ENCODE peak calls at places on chromosomes 1 and 21, in ten cellular contexts. W is A673; G is neural crest cell; X is activated naive CD4-positive, alpha-beta T cell treated with anti-CD3 and anti-CD28 coated beads, Interleukin-2, amount 10 ng/mL, durations not matched to agents 7 days and 5 days; Q is adipocyte; U is posterior vena cava; I is stimulated activated CD4-positive, alpha-beta T cell treated with anti-CD3 and anti-CD28 coated beads, Interleukin-1b, Interleukin-23, amount 100 ng/mL, for 4 hours; Z is epithelial cell of esophagus; A is PC-3; T is posterior cingulate gyrus. V is an unnamed sample.
A peak's percentile ranks its signal among the peaks of the same experiment; 100 is the strongest.

GRCh38 chr1:145759713-145760112 is 40.4 kb downstream of the CD160 start:
- DNase-seq in W (no peak), G (no peak), X (no peak), Q (no peak), U (no peak), I (no peak), Z (no peak), A (no peak), T (no peak), V (no peak)

GRCh38 chr1:33097137-33097611 is 16.2 kb downstream of the AZIN2 start:
- DNase-seq in W (no peak), G (no peak), X (no peak), Q (no peak), U (no peak), I (no peak), Z (no peak), A (no peak), T (no peak), V (no peak)

GRCh38 chr1:69921501-69921900 is 283.9 kb downstream of the LRRC40 start:
- DNase-seq in W (no peak), G (no peak), X (no peak), Q (no peak), U (no peak), I (no peak), Z (no peak), A (no peak), T (no peak), V (no peak)

GRCh38 chr1:178399177-178399728 is 97.5 kb downstream of the CLEC20A start:
- DNase-seq in W (no peak), G (no peak), X (no peak), Q (no peak), U (no peak), I (no peak), Z (peak; percentile 75), A (peak; percentile 21), T (no peak), V (no peak)

GRCh38 chr1:97759078-97759477 is 161.8 kb downstream of the DPYD start:
- DNase-seq in W (no peak), G (no peak), X (no peak), Q (no peak), U (no peak), I (no peak), Z (no peak), A (no peak), T (no peak), V (no peak)

GRCh38 chr1:100485855-100486258 is 52.1 kb upstream of the GPR88 start:
- DNase-seq in W (no peak), G (no peak), X (no peak), Q (no peak), U (no peak), I (no peak), Z (no peak), A (peak; percentile 47), T (no peak), V (no peak)

GRCh38 chr1:46413596-46413985 is 19.5 kb downstream of the FAAH start:
- DNase-seq in W (peak; percentile 47), G (no peak), X (peak; percentile 52), Q (no peak), U (no peak), I (no peak), Z (peak; percentile 20), A (no peak), T (peak; percentile 67), V (peak; percentile 31)

GRCh38 chr1:28259935-28260802 is 851 bp downstream of the SESN2 start:
- DNase-seq in W (peak; percentile 56), G (peak; percentile 71), X (peak; percentile 63), Q (peak; percentile 92), U (peak; percentile 92), I (peak; percentile 36), Z (peak; percentile 92), A (peak; percentile 63), T (peak; percentile 83), V (no peak)

GRCh38 chr1:171126504-171126903 is 35.8 kb downstream of the FMO3 start:
- DNase-seq in W (no peak), G (no peak), X (no peak), Q (peak; percentile 29), U (peak; percentile 81), I (no peak), Z (peak; percentile 50), A (no peak), T (no peak), V (no peak)

GRCh38 chr21:45644041-45644906 is 749 bp downstream of the PCBP3 start:
- DNase-seq in W (no peak), G (no peak), X (peak; percentile 53), Q (peak; percentile 71), U (no peak), I (no peak), Z (no peak), A (peak; percentile 15), T (no peak), V (no peak)

GRCh38 chr1:63087966-63088365 is 234.4 kb upstream of the FOXD3 start:
- DNase-seq in W (no peak), G (peak; percentile 71), X (no peak), Q (no peak), U (no peak), I (no peak), Z (no peak), A (no peak), T (peak; percentile 79), V (no peak)

GRCh38 chr1:11376981-11377583 is 101.9 kb upstream of the DISP3 start:
- DNase-seq in W (no peak), G (no peak), X (no peak), Q (no peak), U (no peak), I (no peak), Z (no peak), A (no peak), T (peak; percentile 67), V (no peak)

GRCh38 chr1:119713538-119714456 is 2.1 kb downstream of the PHGDH start:
- DNase-seq in W (peak; percentile 34), G (no peak), X (no peak), Q (peak; percentile 64), U (no peak), I (no peak), Z (no peak), A (peak; percentile 4), T (no peak), V (no peak)

GRCh38 chr1:206490643-206491421 is 16.5 kb upstream of the RASSF5 start:
- DNase-seq in W (no peak), G (no peak), X (no peak), Q (no peak), U (no peak), I (no peak), Z (no peak), A (no peak), T (peak; percentile 8), V (no peak)

GRCh38 chr1:34549199-34549598 is 205.6 kb upstream of the GJB5 start:
- DNase-seq in W (peak; percentile 20), G (peak; percentile 22), X (no peak), Q (no peak), U (no peak), I (no peak), Z (peak; percentile 21), A (peak; percentile 53), T (no peak), V (no peak)

GRCh38 chr1:88741413-88741812 is 57.3 kb downstream of the PKN2 start:
- DNase-seq in W (no peak), G (no peak), X (no peak), Q (peak; percentile 36), U (no peak), I (no peak), Z (peak; percentile 61), A (peak; percentile 39), T (no peak), V (no peak)

GRCh38 chr1:183000161-183000560 is 23.1 kb upstream of the LAMC1 start:
- DNase-seq in W (no peak), G (no peak), X (no peak), Q (no peak), U (no peak), I (no peak), Z (no peak), A (no peak), T (no peak), V (no peak)

GRCh38 chr1:1079408-1080121 is 5.5 kb upstream of the RNF223 start:
- DNase-seq in W (peak; percentile 88), G (no peak), X (peak; percentile 45), Q (peak; percentile 72), U (peak; percentile 85), I (no peak), Z (peak; percentile 84), A (peak; percentile 99), T (peak; percentile 73), V (no peak)

GRCh38 chr1:31587720-31588423 is 11.6 kb downstream of the TINAGL1 start:
- DNase-seq in W (peak; percentile 73), G (peak; percentile 52), X (peak; percentile 64), Q (peak; percentile 72), U (peak; percentile 83), I (peak; percentile 36), Z (peak; percentile 64), A (peak; percentile 76), T (no peak), V (peak; percentile 30)

GRCh38 chr1:203028784-203029553 is 2.7 kb downstream of the PPFIA4 start:
- DNase-seq in W (no peak), G (no peak), X (no peak), Q (peak; percentile 28), U (no peak), I (no peak), Z (no peak), A (no peak), T (peak; percentile 70), V (no peak)

GRCh38 chr21:34369741-34370140 is 5.6 kb upstream of the SMIM11 start:
- DNase-seq in W (no peak), G (no peak), X (no peak), Q (no peak), U (no peak), I (no peak), Z (no peak), A (no peak), T (no peak), V (no peak)

GRCh38 chr1:232468249-232468648 is 161.7 kb downstream of the SIPA1L2 start:
- DNase-seq in W (no peak), G (no peak), X (no peak), Q (no peak), U (no peak), I (no peak), Z (no peak), A (no peak), T (no peak), V (no peak)

GRCh38 chr1:228471762-228472398 is 15.3 kb upstream of the RNF187 start:
- DNase-seq in W (peak; percentile 78), G (no peak), X (peak; percentile 47), Q (peak; percentile 20), U (no peak), I (no peak), Z (peak; percentile 58), A (peak; percentile 58), T (no peak), V (no peak)

GRCh38 chr21:36027352-36027751 is 33.0 kb downstream of the SETD4 start:
- DNase-seq in W (no peak), G (no peak), X (no peak), Q (peak; percentile 35), U (no peak), I (no peak), Z (no peak), A (no peak), T (no peak), V (no peak)

GRCh38 chr1:74236440-74236839 is 1.3 kb downstream of the TNNI3K start:
- DNase-seq in W (no peak), G (no peak), X (no peak), Q (no peak), U (no peak), I (no peak), Z (no peak), A (no peak), T (no peak), V (no peak)

GRCh38 chr1:98368995-98369394 is 292.5 kb upstream of the SNX7 start:
- DNase-seq in W (no peak), G (no peak), X (no peak), Q (no peak), U (no peak), I (no peak), Z (no peak), A (no peak), T (no peak), V (no peak)

GRCh38 chr1:31706384-31707058 is 2.7 kb upstream of the COL16A1 start:
- DNase-seq in W (no peak), G (no peak), X (no peak), Q (no peak), U (no peak), I (no peak), Z (no peak), A (no peak), T (no peak), V (no peak)

GRCh38 chr1:14300991-14301703 is 297.3 kb upstream of the KAZN start:
- DNase-seq in W (peak; percentile 14), G (no peak), X (no peak), Q (no peak), U (no peak), I (no peak), Z (peak; percentile 82), A (no peak), T (peak; percentile 62), V (no peak)